ENCODE peak calls at places on chromosomes 2 and 18, in eight cellular contexts. Y, T, U, F, W, D, Q and C are unnamed samples.

GRCh38 chr2:212021947-212022346 is 516.7 kb downstream of the ERBB4 start:
- DNase-seq in Y (no peak), T (no peak), U (no peak), F (no peak), W (no peak), D (no peak), Q (no peak), C (no peak)

GRCh38 chr2:82344670-82345069 is 2040.1 kb upstream of the LRRTM1 start:
- DNase-seq in Y (no peak), T (no peak), U (no peak), F (no peak), W (no peak), D (no peak), Q (no peak), C (no peak)

GRCh38 chr2:222837643-222838056 is 23.2 kb upstream of the ACSL3 start:
- DNase-seq in Y (no peak), T (no peak), U (no peak), F (peak), W (no peak), D (no peak), Q (peak), C (no peak)

GRCh38 chr2:239223330-239224248 is 177.2 kb downstream of the HDAC4 start:
- DNase-seq in Y (peak), T (no peak), U (no peak), F (no peak), W (peak), D (no peak), Q (no peak), C (no peak)

GRCh38 chr2:13698847-13699246 is 933.7 kb upstream of the LRATD1 start:
- DNase-seq in Y (no peak), T (no peak), U (no peak), F (no peak), W (no peak), D (no peak), Q (no peak), C (no peak)

GRCh38 chr18:60292186-60292585 is 80.4 kb downstream of the MC4R start:
- DNase-seq in Y (no peak), T (no peak), U (no peak), F (no peak), W (no peak), D (no peak), Q (no peak), C (no peak)

GRCh38 chr2:188524519-188525113 is 232.9 kb downstream of the GULP1 start:
- DNase-seq in Y (peak), T (peak), U (peak), F (peak), W (no peak), D (peak), Q (peak), C (peak)

GRCh38 chr2:144776766-144777165 is 256.8 kb upstream of the ZEB2 start:
- DNase-seq in Y (no peak), T (no peak), U (no peak), F (no peak), W (no peak), D (no peak), Q (no peak), C (no peak)

GRCh38 chr2:108583903-108584520 is 49.7 kb downstream of the LIMS1 start:
- DNase-seq in Y (peak), T (peak), U (peak), F (peak), W (peak), D (peak), Q (peak), C (peak)

GRCh38 chr2:106095478-106096392 is 98.4 kb downstream of the UXS1 start:
- DNase-seq in Y (peak), T (peak), U (no peak), F (no peak), W (no peak), D (no peak), Q (no peak), C (no peak)

GRCh38 chr2:170121689-170122088 is 56.3 kb upstream of the MYO3B start:
- DNase-seq in Y (no peak), T (no peak), U (no peak), F (no peak), W (no peak), D (no peak), Q (no peak), C (no peak)

GRCh38 chr18:2657788-2658458 is 2.4 kb downstream of the SMCHD1 start:
- DNase-seq in Y (no peak), T (no peak), U (no peak), F (no peak), W (no peak), D (peak), Q (no peak), C (peak)

GRCh38 chr2:240396623-240397541 is 38.6 kb upstream of the GPC1 start:
- DNase-seq in Y (no peak), T (no peak), U (no peak), F (no peak), W (no peak), D (no peak), Q (no peak), C (no peak)

GRCh38 chr18:23935804-23936203 is 78.8 kb upstream of the TTC39C start:
- DNase-seq in Y (peak), T (no peak), U (no peak), F (no peak), W (no peak), D (no peak), Q (no peak), C (no peak)

GRCh38 chr2:47485751-47486300 is 82.9 kb downstream of the MSH2 start:
- DNase-seq in Y (no peak), T (no peak), U (no peak), F (no peak), W (no peak), D (no peak), Q (no peak), C (no peak)

GRCh38 chr2:150376627-150377335 is 110.7 kb downstream of the RND3 start:
- DNase-seq in Y (no peak), T (no peak), U (no peak), F (no peak), W (no peak), D (no peak), Q (no peak), C (no peak)

GRCh38 chr2:235665656-235666239 is 171.9 kb downstream of the AGAP1 start:
- DNase-seq in Y (no peak), T (no peak), U (peak), F (no peak), W (no peak), D (no peak), Q (no peak), C (no peak)

GRCh38 chr2:182887753-182888415 is 21.4 kb upstream of the FRZB start:
- DNase-seq in Y (no peak), T (no peak), U (no peak), F (no peak), W (no peak), D (no peak), Q (no peak), C (no peak)

GRCh38 chr2:241859436-241860183 is 916 bp upstream of the PDCD1 start:
- DNase-seq in Y (peak), T (peak), U (peak), F (no peak), W (no peak), D (peak), Q (no peak), C (peak)

GRCh38 chr2:88746929-88747490 is 55.5 kb downstream of the RPIA start:
- DNase-seq in Y (no peak), T (no peak), U (no peak), F (no peak), W (no peak), D (no peak), Q (no peak), C (no peak)

GRCh38 chr2:81196933-81197628 is 892.5 kb upstream of the LRRTM1 start:
- DNase-seq in Y (no peak), T (no peak), U (no peak), F (no peak), W (no peak), D (no peak), Q (no peak), C (no peak)

GRCh38 chr2:178718283-178718682 is 88.9 kb downstream of the TTN start:
- DNase-seq in Y (no peak), T (no peak), U (no peak), F (no peak), W (no peak), D (no peak), Q (no peak), C (no peak)

GRCh38 chr18:37754141-37754540 is 188.5 kb upstream of the CELF4 start:
- DNase-seq in Y (no peak), T (no peak), U (no peak), F (no peak), W (no peak), D (no peak), Q (no peak), C (no peak)

GRCh38 chr2:182655750-182656149 is 60.3 kb upstream of the DNAJC10 start:
- DNase-seq in Y (no peak), T (no peak), U (no peak), F (no peak), W (no peak), D (no peak), Q (no peak), C (no peak)

GRCh38 chr2:41736105-41736567 is 311.7 kb upstream of the PKDCC start:
- DNase-seq in Y (no peak), T (no peak), U (no peak), F (no peak), W (no peak), D (peak), Q (no peak), C (peak)

GRCh38 chr2:130785466-130786055 is 30.2 kb downstream of the AMER3 start:
- DNase-seq in Y (no peak), T (no peak), U (no peak), F (no peak), W (no peak), D (no peak), Q (no peak), C (no peak)

GRCh38 chr2:171855401-171855800 is 38.6 kb downstream of the SLC25A12 start:
- DNase-seq in Y (no peak), T (no peak), U (no peak), F (no peak), W (no peak), D (no peak), Q (no peak), C (no peak)

GRCh38 chr2:74760875-74761630 is 72.9 kb upstream of the HK2 start:
- DNase-seq in Y (no peak), T (no peak), U (no peak), F (no peak), W (no peak), D (no peak), Q (no peak), C (no peak)

GRCh38 chr2:76672798-76673197 is 849.4 kb downstream of the LRRTM4 start:
- DNase-seq in Y (peak), T (no peak), U (no peak), F (no peak), W (no peak), D (no peak), Q (no peak), C (no peak)